ENCODE peak calls at places on chromosomes 16 and 17, in seven cellular contexts. One of them, this sample, is unnamed.

GRCh38 chr16:5678371-5678770 is 580.8 kb upstream of the EEF2KMT start:
- DNase-seq in SK-N-SH: no peak
- DNase-seq in mesenchymal stem cell: no peak
- DNase-seq in fibroblast of lung: no peak
- DNase-seq in Karpas-422: peak
- DNase-seq in SK-N-MC: no peak
- DNase-seq in IMR-90: no peak
- DNase-seq in this sample: no peak

GRCh38 chr16:89949756-89950155 is 1.2 kb downstream of the DEF8 start:
- DNase-seq in SK-N-SH: no peak
- DNase-seq in mesenchymal stem cell: no peak
- DNase-seq in fibroblast of lung: no peak
- DNase-seq in Karpas-422: no peak
- DNase-seq in SK-N-MC: no peak
- DNase-seq in IMR-90: no peak
- DNase-seq in this sample: no peak

GRCh38 chr17:31510273-31511175 is 119.0 kb downstream of the RAB11FIP4 start:
- DNase-seq in SK-N-SH: no peak
- DNase-seq in mesenchymal stem cell: no peak
- DNase-seq in fibroblast of lung: peak
- DNase-seq in Karpas-422: no peak
- DNase-seq in SK-N-MC: no peak
- DNase-seq in IMR-90: peak
- DNase-seq in this sample: no peak

GRCh38 chr17:45895304-45895968 is 1.1 kb downstream of the MAPT start:
- DNase-seq in SK-N-SH: peak
- DNase-seq in mesenchymal stem cell: peak
- DNase-seq in fibroblast of lung: peak
- DNase-seq in Karpas-422: no peak
- DNase-seq in SK-N-MC: peak
- DNase-seq in IMR-90: no peak
- DNase-seq in this sample: peak

GRCh38 chr17:43106552-43106951 is 18.6 kb downstream of the BRCA1 start:
- DNase-seq in SK-N-SH: no peak
- DNase-seq in mesenchymal stem cell: no peak
- DNase-seq in fibroblast of lung: no peak
- DNase-seq in Karpas-422: no peak
- DNase-seq in SK-N-MC: no peak
- DNase-seq in IMR-90: no peak
- DNase-seq in this sample: no peak

GRCh38 chr17:31533546-31534155 is 142.2 kb downstream of the RAB11FIP4 start:
- DNase-seq in SK-N-SH: peak
- DNase-seq in mesenchymal stem cell: peak
- DNase-seq in fibroblast of lung: peak
- DNase-seq in Karpas-422: peak
- DNase-seq in SK-N-MC: no peak
- DNase-seq in IMR-90: peak
- DNase-seq in this sample: peak

GRCh38 chr17:6528557-6528956 is 27.8 kb downstream of the PITPNM3 start:
- DNase-seq in SK-N-SH: no peak
- DNase-seq in mesenchymal stem cell: no peak
- DNase-seq in fibroblast of lung: no peak
- DNase-seq in Karpas-422: no peak
- DNase-seq in SK-N-MC: no peak
- DNase-seq in IMR-90: no peak
- DNase-seq in this sample: no peak

GRCh38 chr17:16652847-16653366 is 743 bp downstream of the ZNF624 start:
- DNase-seq in SK-N-SH: no peak
- DNase-seq in mesenchymal stem cell: peak
- DNase-seq in fibroblast of lung: no peak
- DNase-seq in Karpas-422: peak
- DNase-seq in SK-N-MC: no peak
- DNase-seq in IMR-90: no peak
- DNase-seq in this sample: no peak

GRCh38 chr17:8818654-8819330 is 19.6 kb upstream of the MFSD6L start:
- DNase-seq in SK-N-SH: no peak
- DNase-seq in mesenchymal stem cell: no peak
- DNase-seq in fibroblast of lung: no peak
- DNase-seq in Karpas-422: no peak
- DNase-seq in SK-N-MC: no peak
- DNase-seq in IMR-90: no peak
- DNase-seq in this sample: no peak

GRCh38 chr16:47499700-47500264 is 38.7 kb downstream of the PHKB start:
- DNase-seq in SK-N-SH: no peak
- DNase-seq in mesenchymal stem cell: no peak
- DNase-seq in fibroblast of lung: no peak
- DNase-seq in Karpas-422: no peak
- DNase-seq in SK-N-MC: no peak
- DNase-seq in IMR-90: no peak
- DNase-seq in this sample: no peak

GRCh38 chr17:49994085-49995054 is 654 bp downstream of the DLX3 start:
- DNase-seq in SK-N-SH: peak
- DNase-seq in mesenchymal stem cell: no peak
- DNase-seq in fibroblast of lung: no peak
- DNase-seq in Karpas-422: no peak
- DNase-seq in SK-N-MC: no peak
- DNase-seq in IMR-90: no peak
- DNase-seq in this sample: peak

GRCh38 chr17:11880714-11881113 is 116.6 kb downstream of the ZNF18 start:
- DNase-seq in SK-N-SH: peak
- DNase-seq in mesenchymal stem cell: no peak
- DNase-seq in fibroblast of lung: no peak
- DNase-seq in Karpas-422: peak
- DNase-seq in SK-N-MC: no peak
- DNase-seq in IMR-90: no peak
- DNase-seq in this sample: no peak

GRCh38 chr17:40068917-40069750 is 6.4 kb downstream of the THRA start:
- DNase-seq in SK-N-SH: peak
- DNase-seq in mesenchymal stem cell: peak
- DNase-seq in fibroblast of lung: peak
- DNase-seq in Karpas-422: no peak
- DNase-seq in SK-N-MC: peak
- DNase-seq in IMR-90: peak
- DNase-seq in this sample: peak

GRCh38 chr16:19075511-19075910 is 8.1 kb downstream of the COQ7 start:
- DNase-seq in SK-N-SH: no peak
- DNase-seq in mesenchymal stem cell: no peak
- DNase-seq in fibroblast of lung: no peak
- DNase-seq in Karpas-422: no peak
- DNase-seq in SK-N-MC: no peak
- DNase-seq in IMR-90: no peak
- DNase-seq in this sample: no peak

GRCh38 chr17:45336390-45337182 is 19.8 kb upstream of the MAP3K14 start:
- DNase-seq in SK-N-SH: no peak
- DNase-seq in mesenchymal stem cell: no peak
- DNase-seq in fibroblast of lung: no peak
- DNase-seq in Karpas-422: no peak
- DNase-seq in SK-N-MC: no peak
- DNase-seq in IMR-90: no peak
- DNase-seq in this sample: no peak

GRCh38 chr17:60901806-60902205 is 224.2 kb downstream of the BCAS3 start:
- DNase-seq in SK-N-SH: no peak
- DNase-seq in mesenchymal stem cell: no peak
- DNase-seq in fibroblast of lung: peak
- DNase-seq in Karpas-422: no peak
- DNase-seq in SK-N-MC: no peak
- DNase-seq in IMR-90: peak
- DNase-seq in this sample: peak

GRCh38 chr16:72560617-72561016 is 388.7 kb upstream of the PMFBP1 start:
- DNase-seq in SK-N-SH: no peak
- DNase-seq in mesenchymal stem cell: peak
- DNase-seq in fibroblast of lung: no peak
- DNase-seq in Karpas-422: no peak
- DNase-seq in SK-N-MC: peak
- DNase-seq in IMR-90: no peak
- DNase-seq in this sample: no peak

GRCh38 chr17:29584452-29585079 is 4.9 kb downstream of the GIT1 start:
- DNase-seq in SK-N-SH: peak
- DNase-seq in mesenchymal stem cell: no peak
- DNase-seq in fibroblast of lung: peak
- DNase-seq in Karpas-422: no peak
- DNase-seq in SK-N-MC: no peak
- DNase-seq in IMR-90: no peak
- DNase-seq in this sample: no peak

GRCh38 chr16:82523786-82524185 is 103.0 kb upstream of the CDH13 start:
- DNase-seq in SK-N-SH: no peak
- DNase-seq in mesenchymal stem cell: no peak
- DNase-seq in fibroblast of lung: peak
- DNase-seq in Karpas-422: no peak
- DNase-seq in SK-N-MC: no peak
- DNase-seq in IMR-90: no peak
- DNase-seq in this sample: no peak

GRCh38 chr17:44794699-44795413 is 35.2 kb downstream of the GJC1 start:
- DNase-seq in SK-N-SH: no peak
- DNase-seq in mesenchymal stem cell: peak
- DNase-seq in fibroblast of lung: peak
- DNase-seq in Karpas-422: no peak
- DNase-seq in SK-N-MC: peak
- DNase-seq in IMR-90: peak
- DNase-seq in this sample: peak

GRCh38 chr16:16004314-16004749 is 54.9 kb downstream of the ABCC1 start:
- DNase-seq in SK-N-SH: no peak
- DNase-seq in mesenchymal stem cell: peak
- DNase-seq in fibroblast of lung: peak
- DNase-seq in Karpas-422: no peak
- DNase-seq in SK-N-MC: no peak
- DNase-seq in IMR-90: peak
- DNase-seq in this sample: peak

GRCh38 chr17:51056813-51057510 is 63.7 kb downstream of the SPAG9 start:
- DNase-seq in SK-N-SH: peak
- DNase-seq in mesenchymal stem cell: peak
- DNase-seq in fibroblast of lung: peak
- DNase-seq in Karpas-422: peak
- DNase-seq in SK-N-MC: peak
- DNase-seq in IMR-90: peak
- DNase-seq in this sample: peak
- H3K4me3 ChIP-seq in SK-N-SH: peak
- H3K4me3 ChIP-seq in mesenchymal stem cell: no peak
- H3K4me3 ChIP-seq in fibroblast of lung: no peak
- H3K4me3 ChIP-seq in Karpas-422: no peak
- H3K4me3 ChIP-seq in SK-N-MC: no peak
- H3K4me3 ChIP-seq in IMR-90: no peak
- H3K4me3 ChIP-seq in this sample: peak

DNA sequence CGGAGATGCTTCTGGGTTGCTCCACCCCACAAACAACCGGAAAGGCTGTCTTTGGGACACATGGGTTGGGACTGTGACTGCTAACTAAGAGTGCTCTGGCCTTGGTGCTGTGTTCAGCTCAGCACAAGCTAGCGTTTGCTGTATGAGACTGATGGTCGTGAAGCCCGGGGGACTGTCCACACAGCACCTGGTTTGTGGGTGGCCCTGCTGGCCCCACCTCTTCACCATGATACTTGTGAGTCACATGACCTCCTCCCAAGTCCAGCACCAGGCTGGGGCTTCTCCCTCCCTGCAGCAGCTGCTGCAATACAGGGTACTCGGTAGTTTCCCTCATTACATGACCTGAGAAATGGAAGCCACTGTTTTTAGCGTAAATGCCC is 70.6 kb upstream of the GSE1 start:
- DNase-seq in SK-N-SH: no peak
- DNase-seq in mesenchymal stem cell: no peak
- DNase-seq in fibroblast of lung: no peak
- DNase-seq in Karpas-422: no peak
- DNase-seq in SK-N-MC: no peak
- DNase-seq in IMR-90: no peak
- DNase-seq in this sample: no peak
- H3K9ac ChIP-seq in SK-N-SH: no peak
- H3K9ac ChIP-seq in mesenchymal stem cell: no peak
- H3K9ac ChIP-seq in fibroblast of lung: no peak
- H3K9ac ChIP-seq in Karpas-422: no peak
- H3K9ac ChIP-seq in SK-N-MC: no peak
- H3K9ac ChIP-seq in IMR-90: no peak
- H3K9ac ChIP-seq in this sample: no peak

DNA sequence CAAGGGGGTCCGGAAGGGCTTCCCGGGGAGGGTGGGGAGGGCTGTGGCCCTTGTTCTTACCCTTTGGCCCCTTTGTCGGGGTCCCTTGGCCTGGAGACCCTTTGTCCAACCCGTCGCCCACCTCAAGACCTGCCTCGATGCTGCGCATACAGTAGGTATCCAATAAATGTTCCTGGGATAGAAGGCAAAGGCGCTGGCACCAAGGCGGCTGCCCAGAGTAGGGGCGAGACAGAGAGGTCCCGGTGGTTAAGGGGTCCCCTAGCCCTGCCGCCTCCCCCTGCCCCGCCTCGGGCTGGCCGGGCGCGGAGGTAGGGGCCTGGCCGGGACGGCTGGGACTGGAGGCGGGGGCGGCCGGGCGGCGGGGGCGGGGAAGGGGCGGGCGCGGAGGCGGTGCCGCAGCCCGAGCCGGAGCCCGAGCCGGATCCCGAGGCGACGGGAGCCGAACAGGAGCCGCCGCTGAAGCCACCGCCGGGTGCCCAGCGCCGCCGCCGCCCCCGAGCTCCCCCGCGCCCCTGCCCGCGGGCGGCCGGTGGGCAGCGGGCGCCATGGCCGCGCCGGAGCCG is at the start of gene NHERF2:
- DNase-seq in SK-N-SH: peak
- DNase-seq in mesenchymal stem cell: peak
- DNase-seq in fibroblast of lung: no peak
- DNase-seq in Karpas-422: no peak
- DNase-seq in SK-N-MC: no peak
- DNase-seq in IMR-90: no peak
- DNase-seq in this sample: peak
- H3K4me3 ChIP-seq in SK-N-SH: peak
- H3K4me3 ChIP-seq in mesenchymal stem cell: peak
- H3K4me3 ChIP-seq in fibroblast of lung: peak
- H3K4me3 ChIP-seq in Karpas-422: no peak
- H3K4me3 ChIP-seq in SK-N-MC: peak
- H3K4me3 ChIP-seq in IMR-90: peak
- H3K4me3 ChIP-seq in this sample: peak

GRCh38 chr17:1643293-1643998 is 2.1 kb downstream of the SCARF1 start:
- DNase-seq in SK-N-SH: peak
- DNase-seq in mesenchymal stem cell: no peak
- DNase-seq in fibroblast of lung: no peak
- DNase-seq in Karpas-422: peak
- DNase-seq in SK-N-MC: no peak
- DNase-seq in IMR-90: no peak
- DNase-seq in this sample: peak

GRCh38 chr17:1643999-1644492 is 1.5 kb downstream of the SCARF1 start:
- DNase-seq in SK-N-SH: no peak
- DNase-seq in mesenchymal stem cell: no peak
- DNase-seq in fibroblast of lung: peak
- DNase-seq in Karpas-422: no peak
- DNase-seq in SK-N-MC: no peak
- DNase-seq in IMR-90: no peak
- DNase-seq in this sample: no peak

GRCh38 chr17:1646199-1646875 is 805 bp upstream of the SCARF1 start:
- DNase-seq in SK-N-SH: no peak
- DNase-seq in mesenchymal stem cell: no peak
- DNase-seq in fibroblast of lung: no peak
- DNase-seq in Karpas-422: no peak
- DNase-seq in SK-N-MC: no peak
- DNase-seq in IMR-90: no peak
- DNase-seq in this sample: no peak

GRCh38 chr17:1644493-1645206 is 882 bp downstream of the SCARF1 start:
- DNase-seq in SK-N-SH: no peak
- DNase-seq in mesenchymal stem cell: peak
- DNase-seq in fibroblast of lung: peak
- DNase-seq in Karpas-422: no peak
- DNase-seq in SK-N-MC: no peak
- DNase-seq in IMR-90: peak
- DNase-seq in this sample: no peak

GRCh38 chr17:1645207-1646171 is at the start of gene SCARF1:
- DNase-seq in SK-N-SH: no peak
- DNase-seq in mesenchymal stem cell: peak
- DNase-seq in fibroblast of lung: no peak
- DNase-seq in Karpas-422: no peak
- DNase-seq in SK-N-MC: no peak
- DNase-seq in IMR-90: no peak
- DNase-seq in this sample: no peak
- H3K9ac ChIP-seq in SK-N-SH: no peak
- H3K9ac ChIP-seq in mesenchymal stem cell: no peak
- H3K9ac ChIP-seq in fibroblast of lung: peak
- H3K9ac ChIP-seq in Karpas-422: no peak
- H3K9ac ChIP-seq in SK-N-MC: no peak
- H3K9ac ChIP-seq in IMR-90: no peak
- H3K9ac ChIP-seq in this sample: no peak

This sample was measured in adipocyte.